ENCODE peak calls at places on chromosome 21, in six cellular contexts. Y, X, Z, G, F and M are unnamed samples.

GRCh38 chr21:15874610-15875009 is 144.8 kb downstream of the USP25 start:
- DNase-seq in Y (no peak), Z (no peak), X (no peak), F (peak), G (no peak), M (no peak)

GRCh38 chr21:45306832-45307571 is 19.3 kb upstream of the POFUT2 start:
- DNase-seq in G (no peak), Z (peak), F (peak), Y (no peak), X (no peak), M (no peak)

GRCh38 chr21:32844653-32845443 is 73.3 kb upstream of the PAXBP1 start:
- DNase-seq in G (no peak), X (no peak), Y (no peak), F (peak), Z (no peak), M (no peak)

GRCh38 chr21:44905016-44905724 is 15.5 kb downstream of the ITGB2 start:
- DNase-seq in F (no peak), X (no peak), Y (no peak), G (no peak), Z (no peak), M (no peak)

GRCh38 chr21:39153842-39154241 is 29.4 kb downstream of the PSMG1 start:
- DNase-seq in F (no peak), X (no peak), Y (no peak), G (no peak), Z (no peak), M (no peak)

GRCh38 chr21:17732306-17732705 is 86.8 kb downstream of the C21orf91 start:
- DNase-seq in F (peak), Y (peak), Z (no peak), G (no peak), X (no peak), M (no peak)

GRCh38 chr21:44907966-44908364 is 12.7 kb downstream of the ITGB2 start:
- DNase-seq in X (no peak), G (no peak), Z (peak), F (no peak), Y (no peak), M (no peak)

GRCh38 chr21:42509239-42509638 is 4.4 kb upstream of the SLC37A1 start:
- DNase-seq in F (peak), G (no peak), Y (no peak), Z (no peak), X (no peak), M (no peak)